ENCODE peak calls at places on chromosomes 13 and 19, in four cellular contexts. One of them, this sample, is unnamed.
A peak's percentile ranks its signal among the peaks of the same experiment; 100 is the strongest.

GRCh38 chr19:5880604-5881078 is 10.3 kb upstream of the FUT5 start:
- DNase-seq in HL-60: no peak
- DNase-seq in SK-N-SH: no peak
- DNase-seq in GM12878: no peak
- DNase-seq in this sample: no peak

GRCh38 chr19:13087795-13088537 is 14.7 kb downstream of the LYL1 start:
- DNase-seq in SK-N-SH: no peak
- DNase-seq in GM12878: no peak
- DNase-seq in HL-60: no peak
- DNase-seq in this sample: no peak

GRCh38 chr13:62300021-62300420 is 884.4 kb upstream of the PCDH20 start:
- DNase-seq in SK-N-SH: no peak
- DNase-seq in GM12878: no peak
- DNase-seq in HL-60: no peak
- DNase-seq in this sample: no peak

GRCh38 chr13:27406178-27406939 is 18.1 kb upstream of the GTF3A start:
- DNase-seq in GM12878: no peak
- DNase-seq in SK-N-SH: peak; percentile 53
- DNase-seq in HL-60: peak; percentile 49
- DNase-seq in this sample: no peak

GRCh38 chr19:1970003-1970805 is 29.2 kb downstream of the CSNK1G2 start:
- DNase-seq in SK-N-SH: no peak
- DNase-seq in HL-60: no peak
- DNase-seq in GM12878: no peak
- DNase-seq in this sample: no peak

GRCh38 chr13:42275098-42275471 is 3.1 kb downstream of the AKAP11 start:
- DNase-seq in HL-60: peak; percentile 61
- DNase-seq in GM12878: peak; percentile 87
- DNase-seq in SK-N-SH: no peak
- DNase-seq in this sample: no peak

GRCh38 chr19:58009666-58010301 is 7.2 kb upstream of the ZNF606 start:
- DNase-seq in GM12878: no peak
- DNase-seq in SK-N-SH: no peak
- DNase-seq in HL-60: peak; percentile 91
- DNase-seq in this sample: no peak

GRCh38 chr13:38783992-38784875 is 97.4 kb downstream of the FREM2 start:
- DNase-seq in HL-60: no peak
- DNase-seq in SK-N-SH: no peak
- DNase-seq in GM12878: no peak
- DNase-seq in this sample: no peak

GRCh38 chr13:40120781-40121180 is 465.3 kb downstream of the COG6 start:
- DNase-seq in GM12878: no peak
- DNase-seq in SK-N-SH: no peak
- DNase-seq in HL-60: no peak
- DNase-seq in this sample: no peak

GRCh38 chr19:28519950-28520861 is 692.7 kb downstream of the UQCRFS1 start:
- DNase-seq in GM12878: no peak
- DNase-seq in SK-N-SH: no peak
- DNase-seq in HL-60: no peak
- DNase-seq in this sample: no peak

GRCh38 chr13:111418101-111418500 is 97.7 kb downstream of the TEX29 start:
- DNase-seq in HL-60: no peak
- DNase-seq in SK-N-SH: no peak
- DNase-seq in GM12878: no peak
- DNase-seq in this sample: no peak

GRCh38 chr13:24709186-24709913 is 29.1 kb downstream of the ATP12A start:
- DNase-seq in SK-N-SH: no peak
- DNase-seq in GM12878: no peak
- DNase-seq in HL-60: no peak
- DNase-seq in this sample: no peak

GRCh38 chr19:3375221-3376088 is 9.1 kb downstream of the NFIC start:
- DNase-seq in SK-N-SH: peak; percentile 90
- DNase-seq in GM12878: no peak
- DNase-seq in HL-60: no peak
- DNase-seq in this sample: no peak

GRCh38 chr13:108850706-108851105 is 221.3 kb downstream of the MYO16 start:
- DNase-seq in SK-N-SH: no peak
- DNase-seq in GM12878: no peak
- DNase-seq in HL-60: no peak
- DNase-seq in this sample: no peak

GRCh38 chr13:93559718-93560117 is 333.1 kb downstream of the GPC6 start:
- DNase-seq in SK-N-SH: no peak
- DNase-seq in GM12878: no peak
- DNase-seq in HL-60: no peak
- DNase-seq in this sample: no peak

GRCh38 chr13:91133941-91134772 is 213.3 kb upstream of the MIR17HG start:
- DNase-seq in GM12878: no peak
- DNase-seq in SK-N-SH: peak; percentile 37
- DNase-seq in HL-60: peak; percentile 33
- DNase-seq in this sample: no peak

GRCh38 chr19:3190921-3191805 is 5.4 kb downstream of the NCLN start:
- DNase-seq in HL-60: no peak
- DNase-seq in SK-N-SH: no peak
- DNase-seq in GM12878: no peak
- DNase-seq in this sample: no peak

GRCh38 chr19:38149597-38149996 is 74.4 kb downstream of the DPF1 start:
- DNase-seq in HL-60: peak; percentile 3
- DNase-seq in GM12878: no peak
- DNase-seq in SK-N-SH: no peak
- DNase-seq in this sample: no peak

GRCh38 chr13:28657784-28658538 is 969 bp upstream of the POMP start:
- DNase-seq in HL-60: peak; percentile 38
- DNase-seq in SK-N-SH: peak; percentile 7
- DNase-seq in GM12878: peak; percentile 51
- DNase-seq in this sample: no peak

GRCh38 chr13:93058301-93058700 is 168.3 kb upstream of the GPC6 start:
- DNase-seq in HL-60: no peak
- DNase-seq in SK-N-SH: peak; percentile 47
- DNase-seq in GM12878: no peak
- DNase-seq in this sample: no peak

GRCh38 chr13:103663996-103664395 is 597.8 kb upstream of the SLC10A2 start:
- DNase-seq in GM12878: no peak
- DNase-seq in HL-60: no peak
- DNase-seq in SK-N-SH: no peak
- DNase-seq in this sample: no peak

GRCh38 chr13:39483326-39483725 is 119.7 kb downstream of the LHFPL6 start:
- DNase-seq in SK-N-SH: no peak
- DNase-seq in GM12878: no peak
- DNase-seq in HL-60: no peak
- DNase-seq in this sample: no peak

GRCh38 chr19:36140289-36141038 is 598 bp downstream of the CAPNS1 start:
- DNase-seq in SK-N-SH: peak; percentile 88
- DNase-seq in HL-60: peak; percentile 50
- DNase-seq in GM12878: no peak
- DNase-seq in this sample: peak; percentile 72

GRCh38 chr13:98222081-98222554 is 45.0 kb upstream of the RNF113B start:
- DNase-seq in HL-60: no peak
- DNase-seq in GM12878: no peak
- DNase-seq in SK-N-SH: no peak
- DNase-seq in this sample: no peak

GRCh38 chr13:49897713-49898112 is 38.4 kb downstream of the SPRYD7 start:
- DNase-seq in HL-60: no peak
- DNase-seq in SK-N-SH: no peak
- DNase-seq in GM12878: no peak
- DNase-seq in this sample: no peak

GRCh38 chr19:38512277-38512676 is 78.8 kb downstream of the RYR1 start:
- DNase-seq in SK-N-SH: no peak
- DNase-seq in GM12878: no peak
- DNase-seq in HL-60: no peak
- DNase-seq in this sample: no peak

GRCh38 chr13:40974460-40975407 is 44.4 kb downstream of the ELF1 start:
- DNase-seq in HL-60: peak; percentile 88
- DNase-seq in GM12878: no peak
- DNase-seq in SK-N-SH: no peak
- DNase-seq in this sample: no peak

GRCh38 chr19:32599736-32600157 is 18.8 kb downstream of the PDCD5 start:
- DNase-seq in SK-N-SH: peak; percentile 73
- DNase-seq in HL-60: peak; percentile 46
- DNase-seq in GM12878: no peak
- DNase-seq in this sample: no peak

GRCh38 chr19:50191270-50191669 is 12.2 kb upstream of the MYH14 start:
- DNase-seq in SK-N-SH: no peak
- DNase-seq in HL-60: no peak
- DNase-seq in GM12878: peak; percentile 13
- DNase-seq in this sample: no peak

GRCh38 chr19:48728882-48729645 is 9.5 kb upstream of the MAMSTR start:
- DNase-seq in HL-60: no peak
- DNase-seq in SK-N-SH: no peak
- DNase-seq in GM12878: no peak
- DNase-seq in this sample: no peak

GRCh38 chr19:48724796-48725753 is 5.5 kb upstream of the MAMSTR start:
- DNase-seq in HL-60: peak; percentile 68
- DNase-seq in SK-N-SH: peak; percentile 75
- DNase-seq in GM12878: no peak
- DNase-seq in this sample: no peak

GRCh38 chr19:48722196-48722708 is 2.7 kb upstream of the MAMSTR start:
- DNase-seq in GM12878: no peak
- DNase-seq in SK-N-SH: no peak
- DNase-seq in HL-60: no peak
- DNase-seq in this sample: no peak

GRCh38 chr19:48731452-48731851 is 9.0 kb downstream of the RASIP1 start:
- DNase-seq in HL-60: no peak
- DNase-seq in GM12878: no peak
- DNase-seq in SK-N-SH: no peak
- DNase-seq in this sample: no peak

GRCh38 chr19:48726573-48726972 is 7.0 kb upstream of the MAMSTR start:
- DNase-seq in GM12878: no peak
- DNase-seq in SK-N-SH: no peak
- DNase-seq in HL-60: peak; percentile 61
- DNase-seq in this sample: no peak
- TF ChIP-seq GABPA in GM12878: peak; percentile 84
- TF ChIP-seq GABPA in SK-N-SH: peak; percentile 64
- TF ChIP-seq GABPA in HL-60: peak; percentile 91
- TF ChIP-seq GABPA in this sample: no peak

GRCh38 chr13:105817498-105817897 is 718.0 kb downstream of the EFNB2 start:
- DNase-seq in HL-60: no peak
- DNase-seq in SK-N-SH: no peak
- DNase-seq in GM12878: no peak
- DNase-seq in this sample: no peak
- TF ChIP-seq GABPA in HL-60: no peak
- TF ChIP-seq GABPA in SK-N-SH: no peak
- TF ChIP-seq GABPA in GM12878: no peak
- TF ChIP-seq GABPA in this sample: no peak

DNA sequence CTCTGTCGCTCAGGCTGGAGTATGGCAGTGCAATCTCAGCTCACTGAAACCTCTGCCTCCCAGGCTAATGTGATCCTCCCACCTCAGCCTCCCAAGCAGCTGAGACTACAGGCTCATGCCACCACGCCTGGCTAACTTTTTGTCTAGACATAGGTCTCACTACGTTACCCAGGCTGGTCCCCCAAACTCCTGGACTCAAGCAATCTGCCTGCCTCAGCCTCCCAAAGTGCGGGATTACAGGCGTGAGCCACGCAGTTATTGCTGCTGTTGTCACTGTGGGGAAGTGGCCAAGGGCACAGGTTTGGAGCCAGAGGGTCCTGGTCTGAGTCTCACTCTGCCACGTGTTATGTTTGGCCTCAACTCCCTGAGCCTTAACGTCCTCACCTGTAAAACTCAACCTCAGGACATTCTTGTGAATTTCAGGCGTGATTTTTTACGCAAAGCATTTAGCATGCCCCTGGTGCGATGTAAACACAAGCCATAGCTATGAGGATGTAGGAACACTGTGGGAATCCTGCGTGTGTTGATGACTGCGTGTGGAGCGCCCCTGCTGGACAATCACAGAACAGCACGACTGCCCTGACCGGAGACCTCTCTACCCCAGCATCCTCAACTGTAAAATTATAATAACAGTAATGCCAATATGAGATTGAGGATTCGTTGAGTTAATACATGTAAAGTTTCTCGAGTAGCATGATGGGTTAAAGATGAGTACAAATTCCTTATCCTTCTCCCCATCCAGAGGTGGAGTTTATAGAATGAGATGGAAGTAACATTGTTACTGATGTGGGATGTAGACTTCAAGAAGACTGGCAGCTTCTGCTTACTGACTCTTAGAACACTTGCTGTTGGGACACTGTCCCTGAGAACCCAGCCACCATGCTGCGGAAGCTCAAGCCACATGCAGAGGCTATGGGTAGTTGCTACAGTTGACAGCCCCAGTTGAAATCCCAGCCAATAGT is 41.8 kb upstream of the PNMA8B start:
- DNase-seq in GM12878: no peak
- DNase-seq in SK-N-SH: peak; percentile 70
- DNase-seq in HL-60: peak; percentile 45
- DNase-seq in this sample: peak; percentile 93
- TF ChIP-seq GABPA in GM12878: no peak
- TF ChIP-seq GABPA in SK-N-SH: no peak
- TF ChIP-seq GABPA in HL-60: no peak
- TF ChIP-seq GABPA in this sample: no peak

GRCh38 chr13:32125746-32126145 is 94.2 kb downstream of the FRY start:
- DNase-seq in GM12878: no peak
- DNase-seq in SK-N-SH: no peak
- DNase-seq in HL-60: peak; percentile 76
- DNase-seq in this sample: no peak
- TF ChIP-seq GABPA in GM12878: no peak
- TF ChIP-seq GABPA in SK-N-SH: no peak
- TF ChIP-seq GABPA in HL-60: no peak
- TF ChIP-seq GABPA in this sample: no peak

This sample was measured in H1.